ENCODE peak calls at places on chromosome 20, in five cellular contexts. Z is K562, J is GM12878, G is SK-N-SH, S is HepG2. A is an unnamed sample.

GRCh38 chr20:38870733-38871559 is 55.3 kb upstream of the FAM83D start:
- DNase-seq in Z (no peak), J (no peak), G (no peak), S (no peak), A (peak; percentile 1)

GRCh38 chr20:59938221-59938620 is 1.9 kb downstream of the PPP1R3D start:
- DNase-seq in Z (no peak), J (no peak), G (no peak), S (no peak), A (peak; percentile 68)

GRCh38 chr20:35953411-35954199 is 697 bp downstream of the SCAND1 start:
- DNase-seq in Z (peak; percentile 67), J (no peak), G (peak; percentile 73), S (no peak), A (peak; percentile 28)

GRCh38 chr20:56506103-56506502 is 18.4 kb upstream of the FAM209A start:
- DNase-seq in Z (no peak), J (no peak), G (no peak), S (no peak), A (no peak)

GRCh38 chr20:37920270-37920669 is 17.3 kb downstream of the VSTM2L start:
- DNase-seq in Z (no peak), J (no peak), G (no peak), S (no peak), A (no peak)

GRCh38 chr20:49030954-49031619 is 15.0 kb upstream of the CSE1L start:
- DNase-seq in Z (no peak), J (no peak), G (no peak), S (no peak), A (no peak)

GRCh38 chr20:14919473-14920157 is 582.2 kb upstream of the FLRT3 start:
- DNase-seq in Z (no peak), J (no peak), G (no peak), S (no peak), A (no peak)

GRCh38 chr20:20491110-20491783 is 123.3 kb downstream of the INSM1 start:
- DNase-seq in Z (no peak), J (no peak), G (no peak), S (no peak), A (peak; percentile 82)

GRCh38 chr20:44924526-44924925 is 14.7 kb downstream of the PABPC1L start:
- DNase-seq in Z (no peak), J (no peak), G (peak; percentile 48), S (no peak), A (no peak)

GRCh38 chr20:24914388-24915241 is 34.5 kb upstream of the CST7 start:
- DNase-seq in Z (no peak), J (no peak), G (no peak), S (no peak), A (no peak)

GRCh38 chr20:7585126-7585679 is 355.1 kb downstream of the HAO1 start:
- DNase-seq in Z (no peak), J (no peak), G (no peak), S (peak; percentile 77), A (no peak)

GRCh38 chr20:4978050-4978918 is 23.0 kb downstream of the SLC23A2 start:
- DNase-seq in Z (no peak), J (no peak), G (no peak), S (no peak), A (no peak)

GRCh38 chr20:41395669-41396664 is 29.3 kb upstream of the EMILIN3 start:
- DNase-seq in Z (peak; percentile 25), J (no peak), G (no peak), S (peak; percentile 76), A (peak; percentile 10)

GRCh38 chr20:38790210-38791053 is 15.1 kb upstream of the PPP1R16B start:
- DNase-seq in Z (peak; percentile 71), J (no peak), G (peak; percentile 51), S (peak; percentile 47), A (peak; percentile 38)

GRCh38 chr20:49344975-49345374 is 67.1 kb upstream of the ZNFX1 start:
- DNase-seq in Z (no peak), J (no peak), G (peak; percentile 39), S (no peak), A (peak; percentile 92)

GRCh38 chr20:14568701-14569100 is 231.3 kb upstream of the FLRT3 start:
- DNase-seq in Z (no peak), J (no peak), G (no peak), S (no peak), A (no peak)

GRCh38 chr20:25044660-25045342 is 13.1 kb downstream of the ACSS1 start:
- DNase-seq in Z (no peak), J (no peak), G (no peak), S (no peak), A (no peak)

GRCh38 chr20:23203951-23204730 is 118.0 kb upstream of the CD93 start:
- DNase-seq in Z (no peak), J (no peak), G (no peak), S (no peak), A (no peak)
- TF ChIP-seq MXI1 in Z (no peak), J (no peak), G (no peak), S (no peak), A (no peak)

DNA sequence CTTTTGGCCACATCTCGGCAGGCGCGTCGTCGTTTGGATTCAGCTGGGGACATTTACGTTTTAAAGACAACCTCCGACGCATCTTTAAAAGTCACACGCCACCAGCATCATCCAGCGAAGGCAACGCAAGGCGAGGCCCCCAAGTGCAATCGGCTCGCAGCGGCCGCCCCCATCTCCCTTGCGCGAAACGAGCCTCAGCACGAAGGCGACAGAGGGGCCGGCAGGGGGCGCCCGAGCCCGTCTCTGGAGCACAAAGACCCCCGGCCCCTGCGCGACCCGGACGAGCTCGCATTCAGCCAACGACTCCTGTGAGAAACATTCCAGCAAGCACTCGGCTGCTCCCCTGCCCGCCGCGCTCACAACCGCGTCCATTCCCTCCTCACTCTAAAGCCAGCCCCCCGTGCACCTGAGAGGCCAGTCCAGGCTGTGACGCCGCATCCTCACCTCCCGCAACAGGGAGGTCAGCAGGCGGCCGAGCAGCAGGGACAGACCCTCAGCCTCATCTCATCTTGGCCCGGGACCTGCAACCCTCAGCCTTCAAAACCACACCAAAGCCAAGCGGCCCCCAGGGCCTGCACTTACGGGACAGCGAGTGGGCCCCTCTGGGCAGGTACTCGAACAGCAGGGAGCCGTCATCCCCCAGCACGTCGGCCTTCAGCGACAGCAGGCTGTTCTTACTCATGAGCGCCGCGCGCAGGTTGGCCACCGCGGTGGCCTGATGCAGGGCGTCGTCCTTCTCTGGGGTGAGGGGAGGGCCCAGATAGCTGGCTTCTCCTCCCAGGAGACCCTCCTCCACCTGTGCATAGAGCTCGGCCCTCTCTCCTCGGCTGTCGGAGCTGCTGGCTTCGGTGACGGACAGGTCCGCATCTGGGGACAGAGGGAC is 35.8 kb downstream of the SLC2A4RG start:
- DNase-seq in Z (peak; percentile 56), J (no peak), G (peak; percentile 95), S (no peak), A (peak; percentile 19)
- TF ChIP-seq MXI1 in Z (no peak), J (no peak), G (no peak), S (no peak), A (no peak)

GRCh38 chr20:45970646-45971424 is 1.2 kb downstream of the ZNF335 start:
- DNase-seq in Z (no peak), J (no peak), G (peak; percentile 53), S (no peak), A (peak; percentile 19)

GRCh38 chr20:45969712-45970634 is 2.0 kb downstream of the ZNF335 start:
- DNase-seq in Z (peak; percentile 48), J (no peak), G (peak; percentile 75), S (peak; percentile 86), A (peak; percentile 64)

GRCh38 chr20:45968081-45968671 is 3.8 kb downstream of the ZNF335 start:
- DNase-seq in Z (peak; percentile 6), J (no peak), G (peak; percentile 15), S (no peak), A (no peak)

GRCh38 chr20:45967551-45968080 is 4.4 kb downstream of the ZNF335 start:
- DNase-seq in Z (no peak), J (no peak), G (no peak), S (no peak), A (no peak)

GRCh38 chr20:45968801-45969711 is 2.9 kb downstream of the ZNF335 start:
- DNase-seq in Z (peak; percentile 4), J (no peak), G (no peak), S (no peak), A (peak; percentile 81)
- TF ChIP-seq MXI1 in Z (no peak), J (no peak), G (no peak), S (no peak), A (no peak)

GRCh38 chr20:17934141-17934862 is 34.3 kb downstream of the SNX5 start:
- DNase-seq in Z (no peak), J (no peak), G (no peak), S (no peak), A (no peak)
- TF ChIP-seq MXI1 in Z (no peak), J (no peak), G (no peak), S (no peak), A (no peak)

GRCh38 chr20:55353206-55353605 is 652.1 kb downstream of the CBLN4 start:
- DNase-seq in Z (no peak), J (no peak), G (no peak), S (no peak), A (no peak)
- TF ChIP-seq MXI1 in Z (no peak), J (no peak), G (no peak), S (no peak), A (no peak)

DNA sequence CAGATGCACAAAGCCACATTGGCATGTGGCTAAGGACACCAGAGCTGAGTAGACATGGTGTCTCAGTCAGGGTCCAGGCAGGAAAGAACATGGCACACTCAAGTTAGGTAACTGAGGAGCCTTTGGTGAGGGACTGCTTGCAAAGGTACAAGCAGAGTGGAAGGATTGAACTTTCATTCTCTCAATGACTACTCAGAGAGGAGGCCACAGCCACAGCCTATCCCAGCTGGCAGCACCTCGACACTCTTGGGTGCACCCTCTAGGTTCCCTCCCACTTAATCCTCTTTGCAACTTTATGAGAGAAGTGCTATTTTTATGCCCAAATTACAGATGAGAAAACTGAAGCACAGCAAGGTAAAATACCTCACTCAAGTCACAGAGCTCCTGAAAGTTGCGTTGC is 73.4 kb downstream of the ISM1 start:
- DNase-seq in Z (no peak), J (no peak), G (no peak), S (no peak), A (no peak)
- TF ChIP-seq MXI1 in Z (no peak), J (no peak), G (no peak), S (no peak), A (no peak)

GRCh38 chr20:51042064-51042463 is 19.2 kb upstream of the KCNG1 start:
- DNase-seq in Z (no peak), J (no peak), G (no peak), S (no peak), A (peak; percentile 47)
- TF ChIP-seq MXI1 in Z (no peak), J (no peak), G (no peak), S (no peak), A (no peak)

GRCh38 chr20:61598586-61598985 is 346.5 kb downstream of the CDH4 start:
- DNase-seq in Z (no peak), J (no peak), G (no peak), S (no peak), A (no peak)
- TF ChIP-seq MXI1 in Z (no peak), J (no peak), G (no peak), S (no peak), A (no peak)

GRCh38 chr20:57693002-57693582 is 16.7 kb downstream of the PMEPA1 start:
- DNase-seq in Z (no peak), J (no peak), G (no peak), S (no peak), A (no peak)
- TF ChIP-seq MXI1 in Z (no peak), J (no peak), G (no peak), S (no peak), A (no peak)